ENCODE peak calls at places on chromosomes 1 and 21, in six cellular contexts. Z is AG04450, G is body of pancreas, Y is Peyer's patch, Q is IMR-90, C is lung. O is an unnamed sample.

GRCh38 chr1:4407851-4408250 is 246.6 kb upstream of the AJAP1 start:
- DNase-seq in C (no peak), Y (no peak), G (no peak), Z (no peak), Q (no peak), O (no peak)

GRCh38 chr1:212641956-212642355 is 33.4 kb downstream of the ATF3 start:
- DNase-seq in Z (no peak), Q (peak; percentile 70), G (no peak), Y (no peak), C (no peak), O (no peak)

GRCh38 chr1:230735447-230735846 is 11.7 kb upstream of the CAPN9 start:
- DNase-seq in Z (no peak), Q (no peak), Y (peak; percentile 72), G (peak; percentile 46), C (no peak), O (no peak)

GRCh38 chr1:41615981-41616380 is 131.5 kb upstream of the EDN2 start:
- DNase-seq in Y (no peak), Z (no peak), Q (no peak), C (no peak), G (no peak), O (no peak)

GRCh38 chr1:70043806-70044205 is 161.6 kb downstream of the LRRC40 start:
- DNase-seq in G (no peak), Y (no peak), Q (peak; percentile 64), C (no peak), Z (peak; percentile 50), O (no peak)

GRCh38 chr1:119982006-119982405 is 85.7 kb upstream of the ADAM30 start:
- DNase-seq in G (no peak), Y (no peak), Z (no peak), Q (peak; percentile 68), C (no peak), O (no peak)

GRCh38 chr1:203135636-203136305 is 8.2 kb downstream of the ADORA1 start:
- DNase-seq in Y (no peak), G (peak; percentile 71), Q (no peak), Z (no peak), C (no peak), O (no peak)

GRCh38 chr1:185284106-185284505 is 32.9 kb downstream of the IVNS1ABP start:
- DNase-seq in C (no peak), Z (no peak), Y (no peak), G (no peak), Q (no peak), O (no peak)

GRCh38 chr1:224637510-224637909 is 21.4 kb downstream of the CNIH3 start:
- DNase-seq in Q (peak; percentile 95), C (no peak), Z (peak; percentile 83), Y (no peak), G (peak; percentile 38), O (no peak)

GRCh38 chr1:40784141-40784770 is 669 bp downstream of the KCNQ4 start:
- DNase-seq in Y (no peak), Z (no peak), G (no peak), Q (no peak), C (no peak), O (no peak)

GRCh38 chr21:29499734-29500343 is 201.1 kb downstream of the BACH1 start:
- DNase-seq in Q (no peak), Y (no peak), C (no peak), G (no peak), Z (no peak), O (peak; percentile 60)

GRCh38 chr1:29646161-29646775 is 409.9 kb downstream of the PTPRU start:
- DNase-seq in Q (no peak), Z (no peak), Y (no peak), G (no peak), C (no peak), O (no peak)

GRCh38 chr1:50978852-50979781 is 9.1 kb downstream of the CDKN2C start:
- DNase-seq in Q (no peak), Z (no peak), C (no peak), G (peak; percentile 59), Y (peak; percentile 60), O (peak; percentile 16)

GRCh38 chr1:27057801-27058647 is 45.4 kb upstream of the TENT5B start:
- DNase-seq in Z (no peak), G (no peak), C (no peak), Y (no peak), Q (no peak), O (no peak)

GRCh38 chr1:46969014-46969619 is 27.8 kb upstream of the CYP4A11 start:
- DNase-seq in Z (no peak), C (no peak), Q (no peak), G (no peak), Y (no peak), O (no peak)

GRCh38 chr1:201466492-201466891 is 2.5 kb downstream of the PHLDA3 start:
- DNase-seq in Z (no peak), G (no peak), C (no peak), Y (no peak), Q (no peak), O (no peak)

GRCh38 chr1:201470581-201470980 is 1.6 kb upstream of the PHLDA3 start:
- DNase-seq in Y (no peak), Q (no peak), G (no peak), C (no peak), Z (no peak), O (no peak)

GRCh38 chr1:201468844-201469644 is at the start of gene PHLDA3:
- DNase-seq in G (peak; percentile 75), Y (peak; percentile 74), C (peak; percentile 79), Z (peak; percentile 85), Q (peak; percentile 93), O (peak; percentile 72)

GRCh38 chr1:201469645-201470074 is 672 bp upstream of the PHLDA3 start:
- DNase-seq in Y (no peak), Z (no peak), G (no peak), C (no peak), Q (no peak), O (no peak)

GRCh38 chr1:201468501-201468843 is 516 bp downstream of the PHLDA3 start:
- DNase-seq in C (no peak), Z (no peak), G (peak; percentile 32), Y (no peak), Q (no peak), O (peak; percentile 34)
- TF ChIP-seq CTCF in C (no peak), Z (no peak), G (no peak), Y (no peak), Q (no peak), O (no peak)

GRCh38 chr21:41064325-41064724 is 103.6 kb upstream of the BACE2 start:
- DNase-seq in Q (no peak), G (no peak), Z (no peak), C (no peak), Y (no peak), O (no peak)

GRCh38 chr21:41064951-41065350 is 103.0 kb upstream of the BACE2 start:
- DNase-seq in G (no peak), Y (no peak), Q (no peak), C (no peak), Z (no peak), O (no peak)

GRCh38 chr21:41059871-41060270 is 108.1 kb upstream of the BACE2 start:
- DNase-seq in Z (no peak), Q (no peak), G (no peak), C (no peak), Y (no peak), O (no peak)

GRCh38 chr21:41065539-41065938 is 102.4 kb upstream of the BACE2 start:
- DNase-seq in G (no peak), Y (no peak), Z (no peak), Q (no peak), C (no peak), O (no peak)

GRCh38 chr21:41061701-41062100 is 106.3 kb upstream of the BACE2 start:
- DNase-seq in Y (no peak), G (no peak), Z (no peak), C (no peak), Q (no peak), O (no peak)
- H3K27me3 ChIP-seq in Y (no peaks in the 10 kb centered on the region), G (no peaks in the 10 kb centered on the region), Z (no peaks in the 10 kb centered on the region), C (no peaks in the 10 kb centered on the region), Q (no peaks in the 10 kb centered on the region), O (no peaks in the 10 kb centered on the region)

GRCh38 chr1:90990779-90991178 is 31.1 kb downstream of the ZNF644 start:
- DNase-seq in G (no peak), Q (no peak), Z (no peak), Y (no peak), C (no peak), O (no peak)
- H3K9me3 ChIP-seq in G (no peaks in the 10 kb centered on the region), Q (no peaks in the 10 kb centered on the region), Z (no peaks in the 10 kb centered on the region), Y (no peaks in the 10 kb centered on the region), C (no peaks in the 10 kb centered on the region), O (no peaks in the 10 kb centered on the region)

DNA sequence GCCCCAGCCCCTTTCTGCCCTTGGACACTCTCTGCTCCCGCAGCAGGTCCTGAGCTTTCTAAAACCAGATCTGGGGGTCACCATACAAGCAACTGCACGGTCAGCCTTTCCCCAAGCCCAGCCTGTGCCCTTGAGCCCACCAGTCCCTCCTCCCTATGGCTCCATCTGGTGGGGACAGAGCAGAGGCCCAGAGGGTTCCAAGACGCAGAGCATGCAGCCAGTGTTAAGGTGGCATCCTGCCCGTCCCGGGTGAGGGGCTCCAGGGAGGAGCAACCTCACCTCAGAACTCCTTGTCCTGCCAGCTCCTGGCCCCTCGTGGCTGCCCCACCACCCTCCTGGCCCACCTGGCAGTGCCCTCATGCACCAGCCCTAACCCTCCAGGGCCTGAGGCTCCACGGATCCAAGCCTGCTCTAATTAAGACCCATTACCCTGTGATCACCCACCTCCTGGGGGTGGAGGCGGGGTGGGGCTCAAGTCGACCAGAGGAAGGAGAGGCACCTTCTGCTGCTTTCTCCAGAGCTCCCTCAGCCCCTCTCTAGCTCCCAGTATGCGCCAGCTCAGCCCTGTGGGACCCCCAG is 8.5 kb downstream of the CHD5 start:
- DNase-seq in G (no peak), Y (no peak), Z (no peak), C (no peak), Q (no peak), O (peak; percentile 66)
- TF ChIP-seq CTCF in G (no peak), Y (no peak), Z (peak; percentile 38), C (no peak), Q (peak; percentile 27), O (peak; percentile 66)

GRCh38 chr1:55156093-55156492 is 59.1 kb downstream of the USP24 start:
- DNase-seq in G (no peak), Y (no peak), Z (peak; percentile 3), C (no peak), Q (peak; percentile 44), O (no peak)
- H3K27me3 ChIP-seq in G (no peaks in the 10 kb centered on the region), Y (no peaks in the 10 kb centered on the region), Z (no peaks in the 10 kb centered on the region), C (no peaks in the 10 kb centered on the region), Q (no peaks in the 10 kb centered on the region), O (no peaks in the 10 kb centered on the region)

GRCh38 chr21:33368576-33368975 is 34.6 kb upstream of the IFNGR2 start:
- DNase-seq in G (no peak), C (no peak), Q (no peak), Y (no peak), Z (no peak), O (no peak)
- H3K9me3 ChIP-seq in G (no peaks in the 10 kb centered on the region), C (no peaks in the 10 kb centered on the region), Q (peaks cover 28% of the 10 kb centered on the region), Y (no peaks in the 10 kb centered on the region), Z (peaks cover 29% of the 10 kb centered on the region), O (peaks cover 3% of the 10 kb centered on the region)

GRCh38 chr1:204283711-204284651 is 70.2 kb upstream of the GOLT1A start:
- DNase-seq in Z (no peak), C (no peak), Y (no peak), Q (no peak), G (peak; percentile 52), O (peak; percentile 75)
- TF ChIP-seq CTCF in Z (no peak), C (no peak), Y (no peak), Q (no peak), G (no peak), O (peak; percentile 15)

DNA sequence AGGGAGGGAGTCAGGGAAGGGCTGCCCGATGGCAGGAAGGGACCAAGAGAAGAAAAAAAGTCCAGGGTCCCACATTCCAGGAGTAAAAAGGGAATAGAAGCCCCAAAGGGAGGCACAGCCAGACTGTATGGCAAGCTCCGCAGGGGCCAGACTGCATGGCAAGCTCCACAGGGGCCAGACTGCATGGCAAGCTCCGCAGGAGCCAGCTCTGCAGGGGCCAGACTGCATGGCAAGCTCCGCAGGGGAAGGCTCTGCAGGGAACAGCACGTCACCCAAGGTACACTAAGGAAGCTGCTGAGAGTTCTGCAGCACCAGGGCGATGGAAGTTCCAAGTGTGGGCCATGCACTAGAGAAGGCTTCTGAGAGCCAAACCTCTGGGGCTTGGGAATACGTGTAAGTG is 156.7 kb upstream of the ARHGEF16 start:
- DNase-seq in Q (no peak), Z (no peak), C (no peak), Y (no peak), G (no peak), O (no peak)
- H3K27me3 ChIP-seq in Q (peaks cover 19% of the 10 kb centered on the region), Z (peaks cover 16% of the 10 kb centered on the region), C (no peaks in the 10 kb centered on the region), Y (no peaks in the 10 kb centered on the region), G (no peaks in the 10 kb centered on the region), O (peaks cover 41% of the 10 kb centered on the region)